ENCODE peak calls at places on chromosomes 11 and 22, in ten cellular contexts. U is kidney, H is GM12865, K is mucosa of descending colon, E is IMR-90, S is tibial artery, V is heart right ventricle, J is brain microvascular endothelial cell, B is stomach, Z is fibroblast of the aortic adventitia. X is an unnamed sample.

GRCh38 chr11:1116666-1117390 is 40.9 kb upstream of the MUC5AC start:
- DNase-seq in U (peak; percentile 59), H (no peak), K (no peak), E (no peak), S (peak; percentile 48), V (no peak), J (no peak), B (no peak), Z (no peak), X (no peak)

GRCh38 chr11:87740513-87740912 is 434.7 kb downstream of the RAB38 start:
- DNase-seq in U (no peak), H (no peak), K (no peak), E (no peak), S (no peak), V (no peak), J (no peak), B (no peak), Z (no peak), X (no peak)

GRCh38 chr11:125183641-125184040 is 19.1 kb downstream of the PKNOX2 start:
- DNase-seq in U (no peak), H (no peak), K (no peak), E (no peak), S (no peak), V (no peak), J (no peak), B (no peak), Z (no peak), X (no peak)

GRCh38 chr11:7381937-7382336 is 103.4 kb upstream of the OLFML1 start:
- DNase-seq in U (no peak), H (peak; percentile 5), K (no peak), E (no peak), S (no peak), V (no peak), J (no peak), B (no peak), Z (no peak), X (no peak)

GRCh38 chr22:41260871-41261270 is 20.1 kb upstream of the CHADL start:
- DNase-seq in U (no peak), H (no peak), K (no peak), E (no peak), S (no peak), V (peak; percentile 74), J (no peak), B (no peak), Z (no peak), X (no peak)

GRCh38 chr11:124329787-124330478 is 9.9 kb upstream of the OR8D2 start:
- DNase-seq in U (no peak), H (peak; percentile 53), K (no peak), E (peak; percentile 2), S (no peak), V (no peak), J (no peak), B (no peak), Z (peak; percentile 25), X (no peak)

GRCh38 chr11:4044971-4045646 is 49.5 kb upstream of the RRM1 start:
- DNase-seq in U (no peak), H (no peak), K (no peak), E (no peak), S (no peak), V (no peak), J (no peak), B (no peak), Z (no peak), X (no peak)

GRCh38 chr11:67644042-67644441 is 4.5 kb upstream of the TBX10 start:
- DNase-seq in U (no peak), H (no peak), K (no peak), E (no peak), S (no peak), V (no peak), J (no peak), B (no peak), Z (no peak), X (no peak)

GRCh38 chr22:45452565-45453449 is 39.3 kb downstream of the RIBC2 start:
- DNase-seq in U (no peak), H (no peak), K (no peak), E (peak; percentile 67), S (no peak), V (no peak), J (no peak), B (no peak), Z (peak; percentile 56), X (no peak)

GRCh38 chr11:126147268-126148111 is 64.0 kb downstream of the RPUSD4 start:
- DNase-seq in U (no peak), H (no peak), K (no peak), E (no peak), S (no peak), V (no peak), J (no peak), B (no peak), Z (no peak), X (no peak)

GRCh38 chr22:21632931-21633330 is 371 bp downstream of the CCDC116 start:
- DNase-seq in U (peak; percentile 70), H (no peak), K (no peak), E (no peak), S (no peak), V (no peak), J (no peak), B (no peak), Z (no peak), X (no peak)

DNA sequence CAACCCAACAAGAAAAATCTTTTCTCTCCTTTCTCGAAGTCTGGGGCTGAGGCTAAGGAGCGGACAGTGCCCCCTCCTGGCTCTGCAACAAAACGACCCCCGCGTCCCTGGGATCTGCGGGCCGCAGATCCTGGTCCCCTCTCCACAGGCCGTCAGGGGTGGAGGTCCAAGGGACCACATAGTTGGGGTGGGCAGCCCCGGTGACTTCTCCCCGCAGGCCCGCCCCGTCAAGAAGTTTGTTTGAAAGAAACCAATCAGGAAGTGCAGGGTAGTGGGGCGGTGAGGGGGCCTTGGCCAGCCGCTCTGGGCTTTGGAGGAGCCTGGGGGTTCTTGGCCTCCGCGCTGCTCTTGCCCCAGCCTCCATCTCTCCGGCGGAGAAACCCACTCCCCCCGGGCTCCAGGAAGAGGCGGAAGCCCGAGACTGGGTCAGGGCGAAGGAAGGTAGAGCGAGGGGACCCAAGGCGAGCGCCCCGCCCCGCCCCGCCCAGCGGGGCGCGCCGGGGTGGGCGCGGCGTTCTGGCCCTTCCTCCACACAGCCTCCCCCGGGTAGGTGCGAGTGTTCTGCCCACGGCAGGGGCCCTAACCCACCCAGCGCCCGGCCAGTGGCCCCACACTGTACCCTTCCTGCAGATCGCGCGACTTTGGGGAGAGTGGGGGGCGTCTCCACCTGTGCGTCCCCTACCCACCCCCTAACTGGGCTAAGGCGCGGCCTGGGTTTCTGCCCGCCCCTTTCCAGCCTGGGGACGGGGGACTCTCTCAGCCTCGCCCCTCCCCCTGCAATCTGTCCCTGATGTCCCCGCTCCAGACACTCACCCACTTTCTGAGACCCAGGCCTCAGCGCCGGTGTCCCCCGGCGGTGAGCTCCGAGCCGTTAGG is 1.3 kb downstream of the TP53I11 start:
- DNase-seq in U (peak; percentile 83), H (peak; percentile 15), K (peak; percentile 79), E (peak; percentile 42), S (no peak), V (no peak), J (peak; percentile 18), B (no peak), Z (peak; percentile 35), X (peak; percentile 72)
- H3K4me3 ChIP-seq in U (peak overlapping the region; percentile 65), H (no peak overlapping the region), K (peak overlapping the region; percentile 57), E (peak overlapping the region; percentile 95), S (peak overlapping the region; percentile 78), V (peak overlapping the region; percentile 89), J (peak overlapping the region; percentile 62), B (peak overlapping the region; percentile 80), Z (peak overlapping the region; percentile 77), X (peak overlapping the region; percentile 83)

DNA sequence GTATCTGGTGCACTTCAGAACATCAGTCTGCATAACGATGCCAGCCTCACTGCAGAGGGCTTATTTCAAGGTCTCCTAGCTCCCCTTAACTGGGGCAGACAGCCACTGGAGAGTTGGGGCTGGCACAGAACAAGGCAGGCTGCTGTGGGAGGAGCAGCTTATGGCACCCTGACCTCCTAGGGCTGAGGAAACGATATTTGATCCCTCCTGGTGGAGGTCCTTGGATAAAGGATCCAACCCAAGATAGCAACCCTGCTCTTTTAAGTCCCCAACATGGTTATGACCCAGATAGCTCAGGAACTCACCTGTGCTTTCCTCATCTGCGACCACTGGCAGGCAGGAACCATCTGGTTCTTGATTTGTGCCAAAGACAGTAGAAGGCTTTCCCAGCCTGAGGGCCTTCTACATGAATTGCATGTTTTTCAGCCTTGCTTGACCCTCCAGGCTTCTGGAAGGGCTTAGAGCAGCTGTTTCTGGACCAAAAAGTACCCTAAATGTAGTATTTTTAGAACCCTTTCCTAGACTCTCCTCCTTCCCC is 2.8 kb downstream of the TMEM109 start:
- DNase-seq in U (peak; percentile 32), H (no peak), K (no peak), E (no peak), S (peak; percentile 19), V (no peak), J (no peak), B (no peak), Z (no peak), X (no peak)
- H3K4me3 ChIP-seq in U (no peak overlapping the region), H (no peak overlapping the region), K (no peak overlapping the region), E (no peak overlapping the region), S (no peak overlapping the region), V (no peak overlapping the region), J (no peak overlapping the region), B (no peak overlapping the region), Z (no peak overlapping the region), X (no peak overlapping the region)

DNA sequence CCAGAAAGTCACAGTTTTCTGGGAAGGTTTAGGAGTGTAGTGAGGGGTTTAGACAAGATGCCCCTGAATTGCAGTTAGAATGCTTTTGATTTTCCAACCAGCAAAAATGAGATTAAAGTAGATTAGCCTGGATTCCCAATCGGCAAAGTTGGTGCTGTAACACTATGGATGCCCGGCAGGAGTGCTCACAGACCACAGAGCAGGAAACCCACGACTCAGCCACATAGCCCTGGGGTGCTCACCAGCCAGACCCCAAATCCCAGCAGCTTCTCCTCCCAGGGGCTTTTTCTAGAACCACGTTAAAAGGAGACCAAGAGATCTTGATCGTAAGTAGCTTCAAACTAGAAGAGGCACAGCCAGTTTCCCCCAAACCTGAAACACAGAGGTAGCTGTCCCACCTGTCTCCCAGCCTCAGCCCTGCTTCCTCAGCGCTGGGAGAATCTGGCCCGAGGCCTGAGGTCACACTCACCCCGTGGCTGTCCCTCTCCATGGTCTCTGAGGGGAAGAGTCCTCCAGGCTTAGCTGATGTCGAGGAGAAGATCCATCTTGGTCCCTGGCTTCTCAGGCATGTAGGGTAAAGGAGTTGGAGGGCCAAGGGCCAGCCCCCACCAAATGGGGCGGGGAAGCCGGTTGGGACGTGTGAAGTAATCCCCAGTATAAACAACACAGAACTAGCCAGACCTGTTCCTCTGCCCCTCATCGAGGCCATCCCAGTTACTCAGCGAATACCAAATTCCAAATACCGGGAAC is at the start of gene TMPRSS13:
- DNase-seq in U (peak; percentile 79), H (no peak), K (peak; percentile 62), E (no peak), S (peak; percentile 52), V (no peak), J (no peak), B (no peak), Z (no peak), X (peak; percentile 62)
- H3K4me3 ChIP-seq in U (no peak within 1 kb of the TSS), H (no peak within 1 kb of the TSS), K (no peak within 1 kb of the TSS), E (no peak within 1 kb of the TSS), S (no peak within 1 kb of the TSS), V (no peak within 1 kb of the TSS), J (no peak within 1 kb of the TSS), B (no peak within 1 kb of the TSS), Z (no peak within 1 kb of the TSS), X (no peak within 1 kb of the TSS)

DNA sequence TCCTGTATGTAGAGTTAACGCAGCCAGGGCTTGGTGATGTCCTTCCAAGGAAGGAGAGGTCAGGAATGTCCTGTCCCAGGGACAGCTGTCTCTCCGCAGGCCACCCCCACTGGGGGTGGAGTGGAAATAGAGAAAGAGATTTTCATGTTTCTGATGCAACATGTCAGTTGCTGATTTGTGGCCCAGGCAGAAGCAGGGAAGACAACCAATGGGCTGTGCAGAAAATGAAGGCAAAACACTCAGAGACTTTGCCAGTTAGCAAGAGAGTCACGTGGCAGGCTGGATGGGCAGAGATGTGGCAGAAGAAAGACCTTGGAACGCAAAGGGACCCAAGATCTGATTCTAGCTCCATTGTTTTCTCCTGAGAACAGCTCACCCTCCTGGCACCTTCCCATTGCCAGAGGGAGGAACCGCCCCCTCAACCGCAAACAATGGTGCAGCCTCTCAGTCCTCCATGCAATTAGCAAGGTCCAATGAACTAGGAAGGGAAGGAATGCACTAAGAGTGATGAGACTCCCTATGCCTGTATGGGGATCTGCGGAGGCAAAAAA is 71.0 kb downstream of the SYN3 start:
- DNase-seq in U (no peak), H (no peak), K (no peak), E (no peak), S (no peak), V (no peak), J (no peak), B (no peak), Z (peak; percentile 24), X (no peak)
- H3K4me3 ChIP-seq in U (no peak overlapping the region), H (no peak overlapping the region), K (no peak overlapping the region), E (no peak overlapping the region), S (no peak overlapping the region), V (no peak overlapping the region), J (no peak overlapping the region), B (no peak overlapping the region), Z (no peak overlapping the region), X (no peak overlapping the region)